ENCODE peak calls at places on chromosome 5, in five cellular contexts. One of them, this sample, is unnamed.

GRCh38 chr5:19406576-19407365 is 581.2 kb downstream of the CDH18 start:
- DNase-seq in NCI-H748 treated with DMSO at 0.1 percent for 48 hours: no peak
- DNase-seq in Daoy: no peak
- DNase-seq in esophagus squamous epithelium: no peak
- DNase-seq in hippocampal formation: no peak
- DNase-seq in this sample: no peak

GRCh38 chr5:19927919-19928318 is 60.1 kb downstream of the CDH18 start:
- DNase-seq in NCI-H748 treated with DMSO at 0.1 percent for 48 hours: peak
- DNase-seq in esophagus squamous epithelium: no peak
- DNase-seq in hippocampal formation: no peak
- DNase-seq in Daoy: no peak
- DNase-seq in this sample: no peak

GRCh38 chr5:177276886-177277285 is 26.6 kb downstream of the RAB24 start:
- DNase-seq in esophagus squamous epithelium: no peak
- DNase-seq in hippocampal formation: no peak
- DNase-seq in Daoy: no peak
- DNase-seq in NCI-H748 treated with DMSO at 0.1 percent for 48 hours: no peak
- DNase-seq in this sample: no peak

GRCh38 chr5:113806823-113807222 is 293.3 kb downstream of the YTHDC2 start:
- DNase-seq in esophagus squamous epithelium: no peak
- DNase-seq in hippocampal formation: peak
- DNase-seq in Daoy: no peak
- DNase-seq in NCI-H748 treated with DMSO at 0.1 percent for 48 hours: no peak
- DNase-seq in this sample: no peak

GRCh38 chr5:1013238-1013947 is 4.8 kb downstream of the NKD2 start:
- DNase-seq in Daoy: no peak
- DNase-seq in esophagus squamous epithelium: no peak
- DNase-seq in NCI-H748 treated with DMSO at 0.1 percent for 48 hours: no peak
- DNase-seq in hippocampal formation: no peak
- DNase-seq in this sample: no peak

GRCh38 chr5:160008877-160009590 is at the start of gene TTC1:
- DNase-seq in hippocampal formation: peak
- DNase-seq in esophagus squamous epithelium: peak
- DNase-seq in NCI-H748 treated with DMSO at 0.1 percent for 48 hours: peak
- DNase-seq in Daoy: peak
- DNase-seq in this sample: peak

GRCh38 chr5:31854625-31855526 is 215.9 kb downstream of the PDZD2 start:
- DNase-seq in esophagus squamous epithelium: no peak
- DNase-seq in NCI-H748 treated with DMSO at 0.1 percent for 48 hours: peak
- DNase-seq in hippocampal formation: peak
- DNase-seq in Daoy: peak
- DNase-seq in this sample: peak

GRCh38 chr5:149800563-149801103 is 70.5 kb downstream of the PPARGC1B start:
- DNase-seq in Daoy: no peak
- DNase-seq in NCI-H748 treated with DMSO at 0.1 percent for 48 hours: no peak
- DNase-seq in hippocampal formation: no peak
- DNase-seq in esophagus squamous epithelium: no peak
- DNase-seq in this sample: no peak

GRCh38 chr5:170737591-170737990 is 45.9 kb upstream of the GABRP start:
- DNase-seq in hippocampal formation: no peak
- DNase-seq in Daoy: no peak
- DNase-seq in NCI-H748 treated with DMSO at 0.1 percent for 48 hours: no peak
- DNase-seq in esophagus squamous epithelium: no peak
- DNase-seq in this sample: no peak

GRCh38 chr5:88785396-88786216 is 97.4 kb downstream of the MEF2C start:
- DNase-seq in esophagus squamous epithelium: no peak
- DNase-seq in hippocampal formation: no peak
- DNase-seq in NCI-H748 treated with DMSO at 0.1 percent for 48 hours: no peak
- DNase-seq in Daoy: peak
- DNase-seq in this sample: no peak

GRCh38 chr5:72507360-72508238 is at the start of gene ZNF366:
- DNase-seq in Daoy: no peak
- DNase-seq in esophagus squamous epithelium: no peak
- DNase-seq in hippocampal formation: no peak
- DNase-seq in NCI-H748 treated with DMSO at 0.1 percent for 48 hours: no peak
- DNase-seq in this sample: no peak

GRCh38 chr5:141879941-141880738 is 1.9 kb upstream of the PCDH1 start:
- DNase-seq in esophagus squamous epithelium: no peak
- DNase-seq in NCI-H748 treated with DMSO at 0.1 percent for 48 hours: no peak
- DNase-seq in hippocampal formation: peak
- DNase-seq in Daoy: no peak
- DNase-seq in this sample: peak

GRCh38 chr5:137706841-137707240 is 29.0 kb downstream of the KLHL3 start:
- DNase-seq in hippocampal formation: no peak
- DNase-seq in NCI-H748 treated with DMSO at 0.1 percent for 48 hours: no peak
- DNase-seq in Daoy: no peak
- DNase-seq in esophagus squamous epithelium: no peak
- DNase-seq in this sample: no peak

GRCh38 chr5:172049226-172049796 is 42.9 kb upstream of the FBXW11 start:
- DNase-seq in esophagus squamous epithelium: no peak
- DNase-seq in hippocampal formation: no peak
- DNase-seq in NCI-H748 treated with DMSO at 0.1 percent for 48 hours: no peak
- DNase-seq in Daoy: no peak
- DNase-seq in this sample: no peak

This sample was measured in dorsolateral prefrontal cortex.